ENCODE peak calls at places on chromosome 9, in six cellular contexts. G, O, Q, Z, W and U are unnamed samples. For H3K36me3, the result is how much of the 10 kb centered on the place peaks cover.

GRCh38 chr9:33140406-33141360 is 26.5 kb downstream of the B4GALT1 start:
- DNase-seq in G (no peak), O (peak), Q (no peak), Z (no peak), W (no peak), U (no peak)

GRCh38 chr9:99819484-99820329 is 2.0 kb upstream of the NR4A3 start:
- DNase-seq in G (peak), O (peak), Q (peak), Z (peak), W (peak), U (no peak)

GRCh38 chr9:89606049-89606481 is 1.3 kb downstream of the GADD45G start:
- DNase-seq in G (peak), O (peak), Q (peak), Z (peak), W (peak), U (no peak)

GRCh38 chr9:12916037-12916436 is 141.2 kb downstream of the LURAP1L start:
- DNase-seq in G (no peak), O (peak), Q (no peak), Z (no peak), W (no peak), U (no peak)

GRCh38 chr9:82680179-82680935 is 382.6 kb downstream of the RASEF start:
- DNase-seq in G (no peak), O (no peak), Q (no peak), Z (no peak), W (no peak), U (no peak)

GRCh38 chr9:134858051-134858841 is 22.4 kb upstream of the FCN2 start:
- DNase-seq in G (peak), O (peak), Q (peak), Z (no peak), W (peak), U (no peak)

GRCh38 chr9:121235512-121235911 is 32.5 kb upstream of the GSN start:
- DNase-seq in G (no peak), O (no peak), Q (no peak), Z (no peak), W (no peak), U (no peak)

GRCh38 chr9:81717747-81718077 is 28.4 kb upstream of the TLE1 start:
- DNase-seq in G (no peak), O (no peak), Q (peak), Z (no peak), W (no peak), U (no peak)

GRCh38 chr9:121192518-121192917 is 9.2 kb downstream of the RAB14 start:
- DNase-seq in G (no peak), O (no peak), Q (no peak), Z (no peak), W (no peak), U (no peak)

GRCh38 chr9:109923826-109924225 is 143.8 kb downstream of the PALM2AKAP2 start:
- DNase-seq in G (no peak), O (no peak), Q (no peak), Z (no peak), W (no peak), U (no peak)

GRCh38 chr9:113529336-113530009 is 65.9 kb downstream of the RGS3 start:
- DNase-seq in G (no peak), O (no peak), Q (no peak), Z (no peak), W (no peak), U (no peak)

GRCh38 chr9:68738346-68738745 is 33.3 kb downstream of the PIP5K1B start:
- DNase-seq in G (no peak), O (no peak), Q (no peak), Z (no peak), W (no peak), U (no peak)

GRCh38 chr9:124450241-124450924 is at the start of gene ADGRD2:
- DNase-seq in G (peak), O (peak), Q (peak), Z (no peak), W (peak), U (peak)

GRCh38 chr9:89427621-89428221 is 70.2 kb downstream of the SEMA4D start:
- DNase-seq in G (peak), O (no peak), Q (peak), Z (peak), W (no peak), U (no peak)

GRCh38 chr9:78640728-78641127 is 343.8 kb downstream of the PSAT1 start:
- DNase-seq in G (no peak), O (no peak), Q (no peak), Z (no peak), W (no peak), U (no peak)

GRCh38 chr9:32738501-32739172 is 44.7 kb upstream of the TMEM215 start:
- DNase-seq in G (no peak), O (no peak), Q (peak), Z (no peak), W (no peak), U (no peak)

GRCh38 chr9:38423273-38423938 is 848 bp downstream of the IGFBPL1 start:
- DNase-seq in G (no peak), O (no peak), Q (no peak), Z (no peak), W (no peak), U (no peak)

GRCh38 chr9:90880669-90881068 is 79.0 kb downstream of the SYK start:
- DNase-seq in G (no peak), O (no peak), Q (no peak), Z (no peak), W (no peak), U (no peak)

GRCh38 chr9:109780453-109781033 is 545 bp downstream of the PALM2AKAP2 start:
- DNase-seq in G (peak), O (no peak), Q (peak), Z (no peak), W (no peak), U (no peak)

GRCh38 chr9:33425128-33425533 is 22.3 kb downstream of the AQP3 start:
- DNase-seq in G (no peak), O (no peak), Q (peak), Z (no peak), W (no peak), U (no peak)

GRCh38 chr9:85702881-85703280 is 38.9 kb downstream of the AGTPBP1 start:
- DNase-seq in G (peak), O (no peak), Q (no peak), Z (no peak), W (no peak), U (no peak)

GRCh38 chr9:69554945-69555344 is 117.2 kb downstream of the APBA1 start:
- DNase-seq in G (no peak), O (no peak), Q (no peak), Z (no peak), W (no peak), U (no peak)

GRCh38 chr9:117543089-117543488 is 128.2 kb upstream of the ASTN2 start:
- DNase-seq in G (no peak), O (no peak), Q (no peak), Z (no peak), W (no peak), U (no peak)

GRCh38 chr9:133519693-133520092 is 5.1 kb downstream of the MYMK start:
- DNase-seq in G (no peak), O (no peak), Q (peak), Z (no peak), W (no peak), U (no peak)

GRCh38 chr9:108162664-108163063 is 673.1 kb upstream of the KLF4 start:
- DNase-seq in G (peak), O (no peak), Q (peak), Z (no peak), W (no peak), U (no peak)

GRCh38 chr9:124426361-124426760 is 11.1 kb upstream of the PSMB7 start:
- DNase-seq in G (no peak), O (no peak), Q (no peak), Z (no peak), W (no peak), U (no peak)

GRCh38 chr9:134066546-134066922 is 1.3 kb downstream of the BRD3 start:
- DNase-seq in G (peak), O (no peak), Q (no peak), Z (no peak), W (no peak), U (no peak)

GRCh38 chr9:70954126-70954525 is 167.3 kb downstream of the TRPM3 start:
- DNase-seq in G (no peak), O (no peak), Q (peak), Z (no peak), W (no peak), U (no peak)

GRCh38 chr9:134870746-134871667 is 9.6 kb upstream of the FCN2 start:
- DNase-seq in G (peak), O (peak), Q (no peak), Z (no peak), W (no peak), U (no peak)

GRCh38 chr9:33623658-33624586 is 99.9 kb downstream of the ANKRD18B start:
- DNase-seq in G (peak), O (peak), Q (peak), Z (peak), W (peak), U (peak)

GRCh38 chr9:136050706-136051567 is 44.2 kb downstream of the NACC2 start:
- DNase-seq in G (no peak), O (no peak), Q (no peak), Z (no peak), W (peak), U (no peak)

GRCh38 chr9:36485647-36486453 is 85.8 kb upstream of the RNF38 start:
- DNase-seq in G (peak), O (peak), Q (peak), Z (no peak), W (no peak), U (no peak)

GRCh38 chr9:126638571-126639132 is 24.9 kb downstream of the LMX1B start:
- DNase-seq in G (no peak), O (no peak), Q (no peak), Z (no peak), W (no peak), U (no peak)

GRCh38 chr9:99345936-99346335 is 123.9 kb downstream of the SEC61B start:
- DNase-seq in G (no peak), O (no peak), Q (peak), Z (no peak), W (no peak), U (no peak)

GRCh38 chr9:87217056-87217455 is 269.8 kb upstream of the GAS1 start:
- DNase-seq in G (no peak), O (no peak), Q (no peak), Z (no peak), W (no peak), U (no peak)

GRCh38 chr9:21989440-21990189 is 4.6 kb downstream of the CDKN2A start:
- DNase-seq in G (no peak), O (no peak), Q (no peak), Z (no peak), W (no peak), U (no peak)
- H3K4me3 ChIP-seq in G (no peak), O (no peak), Q (no peak), Z (no peak), W (no peak), U (peak)

GRCh38 chr9:22009563-22009867 is 410 bp upstream of the CDKN2B start:
- DNase-seq in G (no peak), O (no peak), Q (no peak), Z (no peak), W (no peak), U (no peak)
- H3K27ac ChIP-seq in G (peak), O (peak), Q (peak), Z (no peak), W (peak), U (no peak)

DNA sequence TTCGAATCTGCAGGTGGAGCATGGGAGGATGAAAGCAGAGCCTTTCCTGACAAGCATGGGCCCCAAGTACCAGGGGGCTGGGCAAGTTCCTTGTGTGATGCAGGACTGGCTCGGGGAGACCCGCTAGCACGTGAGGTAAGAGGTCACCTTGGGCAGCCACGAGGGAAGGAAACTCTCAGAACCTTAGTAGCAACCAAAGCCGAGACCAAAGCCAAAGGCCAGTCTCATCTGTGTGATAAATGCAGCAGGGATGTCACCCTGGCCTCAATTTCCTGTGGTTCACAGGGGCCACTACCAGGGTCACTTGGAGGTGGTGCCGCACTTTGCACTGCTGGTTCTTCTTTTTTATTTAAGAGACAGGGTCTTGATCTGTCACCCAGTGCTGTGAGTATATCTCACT is 39.5 kb downstream of the PRRT1B start:
- DNase-seq in G (no peak), O (no peak), Q (no peak), Z (no peak), W (no peak), U (no peak)
- H3K36me3 ChIP-seq in G (half or more), O (under half), Q (under half), Z (under half), W (under half), U (under half)

GRCh38 chr9:14522627-14523379 is 170.4 kb downstream of the ZDHHC21 start:
- DNase-seq in G (no peak), O (no peak), Q (no peak), Z (no peak), W (no peak), U (no peak)
- H3K4me3 ChIP-seq in G (no peak), O (no peak), Q (no peak), Z (no peak), W (no peak), U (no peak)

DNA sequence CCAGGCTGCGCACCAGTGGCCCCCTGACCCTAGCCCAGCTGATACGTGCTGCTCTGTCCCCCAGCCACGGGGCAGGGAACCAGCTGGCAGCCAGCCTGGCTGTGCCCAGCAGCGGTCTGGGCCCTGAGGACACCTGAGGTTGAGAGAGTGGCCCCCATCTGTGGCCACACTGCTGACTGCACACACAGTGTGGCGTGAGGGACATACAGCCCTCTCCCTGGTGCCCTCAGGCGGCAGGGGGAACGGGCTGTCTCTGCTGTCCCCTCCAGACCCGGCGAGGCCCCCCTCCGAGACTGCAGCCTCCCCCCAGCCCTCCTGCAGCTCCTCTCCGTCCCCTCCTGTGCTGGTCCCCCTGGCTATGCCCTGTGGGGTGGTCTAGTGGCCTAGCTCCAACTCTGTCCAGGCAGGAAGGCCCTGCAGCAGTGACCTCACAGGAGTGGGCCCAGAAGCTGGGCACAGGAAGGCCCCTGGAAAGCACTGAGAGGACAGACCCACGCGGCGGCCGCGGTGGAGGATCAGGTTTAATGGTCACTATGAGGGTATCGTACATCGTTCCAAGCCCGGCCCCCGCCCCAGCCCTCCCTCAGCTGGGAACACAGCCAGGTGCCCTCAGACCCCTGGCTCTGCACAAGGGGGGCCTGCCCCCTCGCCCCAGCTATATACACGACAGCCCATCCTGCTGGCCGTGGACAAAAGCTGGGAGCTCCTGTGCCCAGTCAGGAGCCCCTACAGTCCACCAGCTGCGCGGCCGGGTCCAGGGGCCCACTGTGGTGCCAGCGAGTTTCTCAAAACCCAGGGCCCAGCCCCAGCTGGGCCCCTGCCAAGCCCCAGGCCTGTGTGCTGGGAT is 6.8 kb upstream of the ENTPD8 start:
- DNase-seq in G (peak), O (no peak), Q (no peak), Z (no peak), W (no peak), U (no peak)
- H3K27ac ChIP-seq in G (no peak), O (no peak), Q (no peak), Z (no peak), W (no peak), U (no peak)

DNA sequence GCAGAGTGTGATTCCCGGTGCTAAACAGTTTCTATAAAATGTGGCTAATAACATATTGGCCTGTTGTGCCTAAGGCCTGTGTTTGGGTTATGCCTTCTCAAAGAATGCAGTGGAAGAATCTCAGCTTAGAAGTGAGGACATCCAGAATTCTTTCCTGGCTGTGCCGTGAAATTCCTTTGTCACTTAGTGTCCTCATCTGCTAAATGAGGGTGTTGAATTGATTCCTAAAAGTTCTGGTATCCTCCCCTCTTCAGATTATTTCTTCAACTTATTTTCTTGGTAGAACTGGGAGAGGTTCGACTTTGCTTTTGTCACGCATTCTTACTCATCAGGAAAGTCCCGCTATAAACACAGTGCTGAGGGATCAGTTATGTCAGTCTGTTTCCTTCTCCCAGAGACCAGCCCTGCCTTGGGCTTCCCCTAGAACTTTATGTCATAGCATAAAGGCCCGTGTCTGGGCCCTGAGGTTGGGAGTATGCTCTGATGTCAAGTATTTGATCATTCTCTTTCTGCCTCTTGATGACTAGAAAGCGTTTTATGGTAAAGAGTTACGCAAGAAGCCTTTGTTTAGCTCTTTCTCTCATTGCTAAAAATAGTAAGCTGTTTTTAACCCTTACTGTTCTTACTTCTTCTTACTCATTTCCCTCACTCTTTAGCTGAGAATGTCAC is 29.5 kb downstream of the MTAP start:
- DNase-seq in G (no peak), O (no peak), Q (peak), Z (no peak), W (no peak), U (no peak)
- H3K36me3 ChIP-seq in G (under half), O (under half), Q (half or more), Z (under half), W (under half), U (under half)

GRCh38 chr9:77013932-77014596 is 5.4 kb upstream of the FOXB2 start:
- DNase-seq in G (no peak), O (no peak), Q (no peak), Z (no peak), W (no peak), U (no peak)
- H3K4me3 ChIP-seq in G (no peak), O (no peak), Q (no peak), Z (no peak), W (no peak), U (peak)

DNA sequence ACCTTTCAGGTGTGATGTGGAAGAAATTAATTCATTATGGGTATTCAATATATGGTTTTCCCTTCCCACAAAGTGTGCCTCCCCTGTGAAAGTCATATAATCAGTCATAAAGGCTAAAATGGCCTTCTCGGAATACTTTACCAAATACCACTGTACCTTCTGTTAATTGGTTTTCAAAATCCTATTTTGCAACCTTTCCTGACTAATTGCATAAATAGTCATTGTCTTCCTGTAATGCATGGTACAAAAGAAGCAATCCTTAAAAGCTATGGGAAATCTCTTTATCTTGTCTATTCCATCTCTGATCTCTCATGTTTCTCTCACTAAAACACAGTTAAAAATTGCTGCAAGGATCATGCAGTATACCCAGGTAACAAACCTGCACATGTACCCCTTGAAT is 44.3 kb upstream of the UGCG start:
- DNase-seq in G (no peak), O (no peak), Q (no peak), Z (no peak), W (no peak), U (no peak)
- H3K27ac ChIP-seq in G (no peak), O (no peak), Q (peak), Z (no peak), W (peak), U (no peak)

DNA sequence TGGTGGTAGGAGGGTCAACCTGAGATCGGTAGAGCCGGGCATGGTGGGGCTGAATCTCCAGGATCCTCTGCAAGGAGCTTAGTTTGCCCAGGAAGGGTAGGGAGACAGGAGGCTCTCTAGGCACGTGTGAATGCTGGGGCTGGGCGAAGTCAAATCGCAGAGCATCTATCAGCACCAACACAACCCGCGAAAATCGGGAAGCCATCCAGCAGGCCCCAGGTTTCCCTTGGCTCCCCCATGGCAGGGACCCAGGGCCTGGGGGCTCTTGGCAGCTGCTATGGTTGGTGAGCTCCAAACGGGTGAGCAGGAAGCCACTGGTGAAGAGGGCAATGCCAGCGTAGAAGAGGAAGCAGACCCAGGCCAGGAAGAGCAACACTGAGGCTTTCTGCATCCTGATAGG is 1.2 kb downstream of the PIGO start:
- DNase-seq in G (no peak), O (no peak), Q (no peak), Z (no peak), W (no peak), U (no peak)
- H3K36me3 ChIP-seq in G (under half), O (under half), Q (under half), Z (under half), W (under half), U (under half)

DNA sequence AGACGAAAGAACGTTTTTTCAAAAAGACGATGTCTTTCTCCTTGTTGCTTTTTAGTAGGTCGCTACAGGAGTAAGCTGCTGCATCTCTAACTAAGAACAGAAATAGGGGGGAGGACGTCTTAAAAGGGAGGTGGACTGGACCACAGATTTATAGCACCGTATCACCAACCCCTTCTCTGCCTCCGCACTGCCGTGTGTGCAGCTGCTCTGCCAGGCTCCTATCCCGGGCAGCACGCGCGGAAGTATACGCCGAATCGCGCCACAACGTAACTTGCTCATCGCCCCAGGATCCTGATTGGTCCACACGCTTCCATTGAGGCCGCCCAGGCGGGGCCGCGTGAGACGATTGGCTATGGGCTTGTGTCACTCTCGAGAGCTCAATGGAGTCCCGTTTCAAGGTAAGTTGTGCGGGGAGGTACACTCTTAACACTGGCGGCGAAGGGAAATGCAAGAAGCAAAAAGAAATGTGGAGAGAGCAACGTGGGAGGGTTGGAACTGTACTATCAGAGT is at the start of gene ELAVL2:
- DNase-seq in G (peak), O (peak), Q (peak), Z (no peak), W (peak), U (peak)
- H3K4me3 ChIP-seq in G (peak), O (peak), Q (peak), Z (peak), W (peak), U (peak)